ENCODE peak calls at places on chromosomes 4 and X, in five cellular contexts. D is cardiac muscle cell, O is ovary, F is DND-41, Y is H1. H is an unnamed sample.
A peak's percentile ranks its signal among the peaks of the same experiment; 100 is the strongest.

GRCh38 chr4:149296503-149296902 is 519.1 kb downstream of the IQCM start:
- DNase-seq in D (peak; percentile 30), O (no peak), Y (no peak), F (no peak), H (no peak)

GRCh38 chr4:186029731-186030421 is 39.1 kb upstream of the TLR3 start:
- DNase-seq in F (no peak), Y (no peak), D (no peak), O (peak; percentile 66), H (no peak)

GRCh38 chr4:7652006-7652405 is 217.3 kb upstream of the PSAPL1 start:
- DNase-seq in O (no peak), Y (no peak), F (no peak), D (no peak), H (no peak)

GRCh38 chrX:24859211-24859841 is 156.4 kb downstream of the ARX start:
- DNase-seq in D (no peak), Y (no peak), F (no peak), O (no peak), H (no peak)

GRCh38 chr4:128107766-128108165 is 46.7 kb downstream of the LARP1B start:
- DNase-seq in O (no peak), F (no peak), D (no peak), Y (no peak), H (no peak)

GRCh38 chr4:53043900-53044650 is 182.0 kb downstream of the RASL11B start:
- DNase-seq in D (no peak), Y (no peak), F (no peak), O (no peak), H (no peak)

GRCh38 chr4:3248811-3249661 is at the start of gene MSANTD1:
- DNase-seq in Y (no peak), D (no peak), O (no peak), F (no peak), H (no peak)

GRCh38 chr4:28973591-28974350 is 1746.4 kb upstream of the PCDH7 start:
- DNase-seq in O (no peak), F (no peak), Y (no peak), D (peak; percentile 2), H (no peak)

GRCh38 chr4:147933316-147933715 is 201.4 kb downstream of the ARHGAP10 start:
- DNase-seq in F (no peak), Y (no peak), D (no peak), O (no peak), H (no peak)

GRCh38 chr4:2062168-2062807 is 3.2 kb downstream of the NAT8L start:
- DNase-seq in D (no peak), F (no peak), O (no peak), Y (no peak), H (no peak)

GRCh38 chr4:101346312-101346561 is 1.1 kb downstream of the PPP3CA start:
- DNase-seq in F (peak; percentile 78), Y (no peak), D (no peak), O (no peak), H (peak; percentile 45)

GRCh38 chrX:104205548-104205947 is 39.3 kb downstream of the FAM199X start:
- DNase-seq in O (no peak), D (no peak), F (no peak), Y (no peak), H (no peak)

GRCh38 chr4:48963042-48963679 is 22.9 kb upstream of the CWH43 start:
- DNase-seq in F (peak; percentile 78), Y (peak; percentile 27), O (peak; percentile 34), D (peak; percentile 87), H (peak; percentile 81)

GRCh38 chr4:180596888-180597483 is 1646.2 kb upstream of the TENM3 start:
- DNase-seq in Y (no peak), O (no peak), D (no peak), F (no peak), H (no peak)

GRCh38 chr4:76802546-76803021 is 95.4 kb downstream of the SOWAHB start:
- DNase-seq in O (no peak), F (no peak), D (no peak), Y (no peak), H (no peak)

GRCh38 chr4:11954093-11954492 is 525.4 kb upstream of the HS3ST1 start:
- DNase-seq in O (no peak), Y (peak; percentile 19), F (no peak), D (peak; percentile 28), H (no peak)

GRCh38 chrX:9897761-9898161 is 69.4 kb upstream of the CLDN34 start:
- DNase-seq in D (no peak), O (no peak), F (no peak), Y (no peak), H (no peak)

GRCh38 chrX:3518870-3519269 is 172.4 kb upstream of the MXRA5 start:
- DNase-seq in Y (peak; percentile 1), O (no peak), D (no peak), F (no peak), H (no peak)

GRCh38 chr4:114599231-114600065 is 841 bp downstream of the UGT8 start:
- DNase-seq in D (peak; percentile 29), F (no peak), Y (no peak), O (no peak), H (no peak)

GRCh38 chr4:17077105-17077504 is 178.7 kb upstream of the LDB2 start:
- DNase-seq in O (no peak), D (no peak), Y (no peak), F (no peak), H (no peak)

GRCh38 chrX:129655547-129656248 is 942 bp upstream of the APLN start:
- DNase-seq in Y (no peak), F (peak; percentile 34), D (peak; percentile 37), O (no peak), H (peak; percentile 16)

GRCh38 chrX:47160781-47161180 is 15.8 kb downstream of the RBM10 start:
- DNase-seq in D (no peak), O (no peak), Y (no peak), F (no peak), H (no peak)

GRCh38 chr4:132001542-132001941 is 1147.6 kb upstream of the PCDH10 start:
- DNase-seq in Y (no peak), D (no peak), F (no peak), O (no peak), H (no peak)

GRCh38 chr4:95265814-95266740 is 282.7 kb downstream of the UNC5C start:
- DNase-seq in Y (no peak), D (no peak), F (no peak), O (no peak), H (no peak)

GRCh38 chrX:101357166-101357795 is 8.7 kb upstream of the TIMM8A start:
- DNase-seq in D (no peak), O (no peak), F (no peak), Y (no peak), H (no peak)

GRCh38 chr4:17713779-17714178 is 67.6 kb downstream of the FAM184B start:
- DNase-seq in F (no peak), O (no peak), D (no peak), Y (no peak), H (no peak)

GRCh38 chrX:68826113-68826980 is 2.5 kb upstream of the EFNB1 start:
- DNase-seq in D (no peak), O (no peak), Y (no peak), F (no peak), H (no peak)

GRCh38 chr4:108155373-108155772 is 13.4 kb downstream of the LEF1 start:
- DNase-seq in Y (no peak), O (no peak), D (peak; percentile 62), F (no peak), H (no peak)

GRCh38 chrX:45295587-45295986 is 94.9 kb upstream of the DIPK2B start:
- DNase-seq in O (no peak), F (no peak), Y (no peak), D (peak; percentile 45), H (no peak)

GRCh38 chr4:76723916-76724315 is 174.0 kb downstream of the SOWAHB start:
- DNase-seq in D (no peak), Y (no peak), O (no peak), F (no peak), H (no peak)

GRCh38 chrX:5390376-5390775 is 838.3 kb downstream of the NLGN4X start:
- DNase-seq in D (no peak), O (no peak), F (no peak), Y (no peak), H (no peak)

DNA sequence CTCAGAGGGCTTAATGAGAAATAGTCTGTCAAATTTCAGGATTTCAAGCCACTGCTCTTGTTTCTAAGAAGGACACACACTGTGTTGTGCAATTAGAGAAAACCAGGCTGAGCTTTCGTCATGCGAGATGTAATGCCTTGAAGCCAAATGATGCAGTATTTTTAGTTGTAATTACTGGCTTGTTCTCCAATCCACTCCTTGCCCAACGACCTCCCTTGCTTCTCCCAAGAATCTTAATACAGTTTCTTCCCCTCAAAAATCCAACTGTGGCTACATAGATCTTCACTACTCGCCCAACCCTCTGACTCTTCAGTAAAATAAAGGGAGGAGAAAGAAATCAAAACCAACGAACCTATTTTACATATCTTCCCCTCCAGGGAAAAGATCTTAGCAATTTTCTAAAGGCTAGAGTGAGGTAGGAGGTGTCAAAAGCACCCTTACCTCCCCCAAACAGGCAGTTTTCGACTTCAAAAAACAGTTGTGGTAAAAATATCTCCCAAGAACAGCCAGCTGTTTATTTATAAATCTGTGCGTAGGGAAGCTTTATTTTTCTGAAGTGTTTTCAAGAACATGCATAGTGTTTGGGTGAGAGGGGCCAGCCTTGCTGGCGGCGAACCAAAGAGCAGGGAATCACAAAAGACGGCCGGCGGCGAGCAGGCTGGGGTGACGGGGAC is 68.7 kb downstream of the MGST2 start:
- DNase-seq in D (no peak), F (no peak), O (peak; percentile 42), Y (no peak), H (peak; percentile 24)
- H3K27ac ChIP-seq in D (peak overlapping the region; percentile 98), F (peak overlapping the region; percentile 34), O (peak overlapping the region; percentile 83), Y (no peak overlapping the region), H (no peak overlapping the region)

GRCh38 chr4:44425614-44426208 is 22.9 kb downstream of the KCTD8 start:
- DNase-seq in F (no peak), O (no peak), Y (no peak), D (peak; percentile 29), H (no peak)
- TF ChIP-seq CTCF in F (no peak), O (no peak), Y (peak; percentile 80), D (peak; percentile 16), H (no peak)

GRCh38 chr4:82623284-82623683 is 61.5 kb upstream of the TMEM150C start:
- DNase-seq in O (no peak), Y (no peak), F (no peak), D (no peak), H (no peak)

GRCh38 chr4:82620126-82620525 is 58.3 kb upstream of the TMEM150C start:
- DNase-seq in O (no peak), F (no peak), D (no peak), Y (no peak), H (no peak)

GRCh38 chr4:82614868-82615449 is 53.2 kb upstream of the TMEM150C start:
- DNase-seq in Y (no peak), O (no peak), F (no peak), D (no peak), H (no peak)

GRCh38 chr4:82621212-82621611 is 59.4 kb upstream of the TMEM150C start:
- DNase-seq in Y (no peak), D (no peak), O (no peak), F (no peak), H (no peak)

DNA sequence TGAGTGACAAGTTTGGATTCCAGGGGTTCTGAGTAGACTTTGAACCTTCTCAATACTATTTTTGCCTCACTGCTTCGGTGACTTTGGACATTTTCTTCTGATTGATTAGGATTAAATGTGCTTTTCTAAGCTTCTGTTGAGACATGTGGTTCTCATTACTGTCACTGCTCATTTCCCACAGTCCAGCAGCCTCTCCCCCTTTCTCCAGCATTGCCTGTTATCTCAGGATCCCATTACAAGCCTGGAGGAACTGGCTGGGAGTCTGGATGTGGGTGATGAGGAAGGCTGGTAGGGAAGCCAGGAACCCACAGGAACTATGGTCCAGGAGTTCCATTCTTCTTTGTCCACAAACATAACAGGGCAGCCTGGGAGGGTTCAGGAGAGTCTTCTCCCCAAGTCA is 56.5 kb upstream of the TMEM150C start:
- DNase-seq in D (peak; percentile 22), F (no peak), Y (no peak), O (no peak), H (no peak)
- H3K27ac ChIP-seq in D (no peak overlapping the region), F (no peak overlapping the region), Y (no peak overlapping the region), O (no peak overlapping the region), H (no peak overlapping the region)

GRCh38 chr4:43709443-43709842 is 739.2 kb downstream of the KCTD8 start:
- DNase-seq in O (no peak), Y (no peak), F (no peak), D (no peak), H (no peak)
- TF ChIP-seq CTCF in O (no peak), Y (peak; percentile 13), F (no peak), D (no peak), H (no peak)

H was measured in HL-60.